ENCODE peak calls at places on chromosome 10, in eight cellular contexts. H, K, T, F, N, X, L and Q are unnamed samples.

GRCh38 chr10:97888641-97889262 is 39.1 kb downstream of the GOLGA7B start:
- DNase-seq in H (no peak), K (no peak), L (peak; percentile 83), T (peak; percentile 52), X (no peak), F (peak; percentile 91), N (peak; percentile 7), Q (peak; percentile 29)

GRCh38 chr10:18659784-18660561 is 742 bp downstream of the ARL5B start:
- DNase-seq in T (peak; percentile 28), X (peak; percentile 48), H (no peak), L (no peak), K (no peak), F (no peak), N (peak; percentile 26), Q (peak; percentile 61)

GRCh38 chr10:124534231-124534798 is 72.7 kb downstream of the LHPP start:
- DNase-seq in H (peak; percentile 61), L (no peak), K (peak; percentile 42), X (no peak), N (no peak), F (no peak), T (no peak), Q (no peak)

GRCh38 chr10:131090761-131091661 is 220.5 kb downstream of the TCERG1L start:
- DNase-seq in K (no peak), X (peak; percentile 29), H (no peak), T (no peak), L (no peak), N (peak; percentile 54), F (no peak), Q (no peak)

GRCh38 chr10:56135806-56136205 is 225.3 kb downstream of the ZWINT start:
- DNase-seq in F (no peak), T (no peak), K (no peak), X (no peak), H (no peak), N (no peak), L (no peak), Q (no peak)

GRCh38 chr10:89250814-89251416 is 660 bp downstream of the LIPA start:
- DNase-seq in N (peak; percentile 51), X (peak; percentile 5), H (no peak), K (no peak), F (no peak), L (no peak), T (no peak), Q (no peak)

GRCh38 chr10:117461766-117462423 is 80.7 kb upstream of the EMX2 start:
- DNase-seq in H (no peak), N (no peak), L (peak; percentile 77), X (no peak), K (no peak), F (peak; percentile 79), T (peak; percentile 35), Q (peak; percentile 85)

GRCh38 chr10:97542169-97543024 is 30.2 kb upstream of the ANKRD2 start:
- DNase-seq in H (peak; percentile 42), T (peak; percentile 78), K (peak; percentile 36), F (peak; percentile 87), N (no peak), L (peak; percentile 79), X (no peak), Q (peak; percentile 52)

GRCh38 chr10:122475130-122475529 is 13.8 kb downstream of the HTRA1 start:
- DNase-seq in T (no peak), K (peak; percentile 61), X (no peak), N (no peak), H (peak; percentile 65), F (no peak), L (no peak), Q (no peak)

GRCh38 chr10:43292745-43293676 is 26.1 kb upstream of the RASGEF1A start:
- DNase-seq in N (no peak), L (peak; percentile 70), X (peak; percentile 22), K (peak; percentile 40), H (peak; percentile 62), T (peak; percentile 69), F (peak; percentile 46), Q (peak; percentile 62)

GRCh38 chr10:72291019-72291532 is 17.4 kb downstream of the DDIT4 start:
- DNase-seq in H (no peak), L (no peak), N (no peak), K (no peak), X (no peak), F (no peak), T (no peak), Q (no peak)

GRCh38 chr10:132806126-132807061 is 20.4 kb upstream of the NKX6-2 start:
- DNase-seq in L (no peak), F (no peak), T (no peak), H (no peak), N (no peak), X (no peak), K (no peak), Q (no peak)

GRCh38 chr10:91115618-91116390 is 104.7 kb upstream of the PCGF5 start:
- DNase-seq in X (no peak), N (no peak), L (no peak), K (no peak), F (no peak), H (no peak), T (no peak), Q (no peak)

GRCh38 chr10:46517541-46517940 is 38.9 kb downstream of the GPRIN2 start:
- DNase-seq in N (no peak), K (no peak), F (no peak), X (no peak), L (no peak), T (no peak), H (no peak), Q (no peak)

GRCh38 chr10:80265740-80266512 is 23.5 kb downstream of the MAT1A start:
- DNase-seq in F (no peak), T (no peak), H (no peak), N (no peak), X (no peak), K (no peak), L (no peak), Q (no peak)

GRCh38 chr10:3777876-3778707 is 6.9 kb downstream of the KLF6 start:
- DNase-seq in N (no peak), H (no peak), K (no peak), F (no peak), T (no peak), X (no peak), L (no peak), Q (no peak)

GRCh38 chr10:113411456-113411855 is 141.4 kb upstream of the HABP2 start:
- DNase-seq in N (no peak), L (no peak), K (no peak), T (no peak), F (no peak), H (no peak), X (no peak), Q (no peak)

GRCh38 chr10:48667960-48668541 is 16.6 kb upstream of the WDFY4 start:
- DNase-seq in L (no peak), K (no peak), T (no peak), N (no peak), H (no peak), X (no peak), F (no peak), Q (no peak)

GRCh38 chr10:24891823-24892222 is 60.6 kb downstream of the PRTFDC1 start:
- DNase-seq in X (peak; percentile 6), F (peak; percentile 92), L (no peak), H (no peak), T (no peak), K (no peak), N (no peak), Q (peak; percentile 85)

GRCh38 chr10:110965216-110965615 is 45.8 kb downstream of the SHOC2 start:
- DNase-seq in K (no peak), F (no peak), X (no peak), N (no peak), L (no peak), T (no peak), H (no peak), Q (no peak)

GRCh38 chr10:46516660-46517416 is 39.6 kb downstream of the GPRIN2 start:
- DNase-seq in L (peak; percentile 96), T (peak; percentile 95), X (no peak), F (peak; percentile 46), H (no peak), K (no peak), N (no peak), Q (peak; percentile 49)

GRCh38 chr10:44384601-44385422 is at the start of gene CXCL12:
- DNase-seq in T (peak; percentile 78), H (peak; percentile 45), L (peak; percentile 35), X (no peak), N (no peak), F (no peak), K (no peak), Q (no peak)

GRCh38 chr10:72702868-72703581 is 11.1 kb downstream of the MCU start:
- DNase-seq in H (no peak), N (no peak), L (no peak), X (no peak), F (no peak), T (no peak), K (no peak), Q (no peak)

GRCh38 chr10:132545659-132546367 is 8.2 kb downstream of the INPP5A start:
- DNase-seq in K (no peak), T (no peak), F (no peak), X (no peak), N (no peak), L (no peak), H (no peak), Q (no peak)

GRCh38 chr10:1824928-1825327 is 87.6 kb upstream of the ADARB2 start:
- DNase-seq in X (no peak), N (no peak), L (no peak), H (no peak), K (no peak), F (no peak), T (no peak), Q (no peak)

GRCh38 chr10:133378251-133379096 is 588 bp upstream of the PAOX start:
- DNase-seq in F (peak; percentile 61), L (peak; percentile 31), H (peak; percentile 71), X (peak; percentile 14), K (peak; percentile 72), N (no peak), T (peak; percentile 69), Q (peak; percentile 66)